ENCODE peak calls at places on chromosome 5, in seven cellular contexts. D, X, O, B, M, H and I are unnamed samples.

GRCh38 chr5:65012411-65012972 is 243.8 kb downstream of the CWC27 start:
- DNase-seq in D (no peak), X (no peak), O (no peak), B (no peak), M (peak), H (no peak), I (no peak)

GRCh38 chr5:167623354-167623753 is 668.1 kb upstream of the WWC1 start:
- DNase-seq in D (no peak), X (no peak), O (no peak), B (no peak), M (no peak), H (no peak), I (no peak)

GRCh38 chr5:264346-264745 is 7.1 kb upstream of the PDCD6 start:
- DNase-seq in D (no peak), X (no peak), O (no peak), B (no peak), M (no peak), H (no peak), I (no peak)

GRCh38 chr5:143968071-143968878 is 156.3 kb downstream of the HMHB1 start:
- DNase-seq in D (no peak), X (peak), O (no peak), B (peak), M (peak), H (no peak), I (peak)

GRCh38 chr5:141208478-141208877 is at the start of gene PCDHB12:
- DNase-seq in D (no peak), X (no peak), O (peak), B (peak), M (no peak), H (no peak), I (no peak)

GRCh38 chr5:149429839-149430721 is 51.0 kb upstream of the IL17B start:
- DNase-seq in D (no peak), X (no peak), O (peak), B (no peak), M (peak), H (no peak), I (no peak)

GRCh38 chr5:171355302-171355724 is 32.3 kb upstream of the NPM1 start:
- DNase-seq in D (peak), X (no peak), O (no peak), B (no peak), M (no peak), H (no peak), I (no peak)

GRCh38 chr5:103475629-103476240 is 86.9 kb downstream of the NUDT12 start:
- DNase-seq in D (no peak), X (no peak), O (no peak), B (peak), M (peak), H (no peak), I (peak)

GRCh38 chr5:76546497-76547102 is 76.6 kb downstream of the F2RL2 start:
- DNase-seq in D (no peak), X (no peak), O (no peak), B (peak), M (no peak), H (no peak), I (no peak)

GRCh38 chr5:176658817-176659216 is 11.5 kb downstream of the TSPAN17 start:
- DNase-seq in D (no peak), X (no peak), O (no peak), B (peak), M (peak), H (no peak), I (no peak)

GRCh38 chr5:57841671-57842375 is 359.2 kb upstream of the ACTBL2 start:
- DNase-seq in D (no peak), X (no peak), O (peak), B (peak), M (peak), H (no peak), I (no peak)